ENCODE peak calls at places on chromosome 17, in seven cellular contexts. M, G, F, R, H, D and S are unnamed samples.

GRCh38 chr17:27239046-27239445 is 54.9 kb upstream of the WSB1 start:
- DNase-seq in M (no peak), F (no peak), D (no peak), G (no peak), R (no peak), H (no peak), S (no peak)

GRCh38 chr17:57915980-57916757 is 39.0 kb downstream of the CUEDC1 start:
- DNase-seq in M (peak), G (no peak), F (no peak), H (no peak), D (no peak), R (no peak), S (no peak)

GRCh38 chr17:37742762-37743611 is 1.9 kb downstream of the HNF1B start:
- DNase-seq in R (peak), F (no peak), H (no peak), G (no peak), D (no peak), M (peak), S (no peak)

GRCh38 chr17:51005768-51006167 is 114.9 kb downstream of the SPAG9 start:
- DNase-seq in M (no peak), G (no peak), F (no peak), R (no peak), D (no peak), H (no peak), S (no peak)

GRCh38 chr17:17749921-17750320 is 68.7 kb downstream of the RAI1 start:
- DNase-seq in G (peak), H (peak), D (peak), R (peak), F (peak), M (no peak), S (no peak)

GRCh38 chr17:8629371-8630226 is 926 bp downstream of the MYH10 start:
- DNase-seq in D (peak), H (no peak), M (peak), G (peak), F (peak), R (peak), S (no peak)

GRCh38 chr17:39887078-39887477 is 19.1 kb downstream of the ZPBP2 start:
- DNase-seq in D (no peak), H (no peak), M (no peak), G (no peak), R (no peak), F (no peak), S (no peak)

GRCh38 chr17:66678827-66679226 is 156.1 kb upstream of the CACNG5 start:
- DNase-seq in H (no peak), M (no peak), G (no peak), F (no peak), D (no peak), R (no peak), S (no peak)

GRCh38 chr17:47279062-47279801 is 25.6 kb downstream of the ITGB3 start:
- DNase-seq in H (no peak), F (no peak), G (peak), R (no peak), M (no peak), D (no peak), S (peak)

GRCh38 chr17:82884341-82884871 is 44.6 kb upstream of the ZNF750 start:
- DNase-seq in H (no peak), D (no peak), F (no peak), G (peak), R (no peak), M (peak), S (no peak)

GRCh38 chr17:6306820-6307219 is 128.1 kb downstream of the AIPL1 start:
- DNase-seq in R (no peak), M (no peak), F (no peak), G (no peak), H (no peak), D (no peak), S (no peak)

GRCh38 chr17:82380860-82381702 is 9.5 kb downstream of the UTS2R start:
- DNase-seq in G (no peak), H (no peak), R (no peak), M (no peak), F (no peak), D (no peak), S (no peak)

GRCh38 chr17:3667366-3668278 is 756 bp downstream of the TAX1BP3 start:
- DNase-seq in D (peak), F (peak), M (peak), H (no peak), G (peak), R (peak), S (peak)

GRCh38 chr17:50348522-50349240 is 2.8 kb downstream of the XYLT2 start:
- DNase-seq in R (peak), G (peak), M (no peak), F (no peak), H (no peak), D (no peak), S (no peak)

DNA sequence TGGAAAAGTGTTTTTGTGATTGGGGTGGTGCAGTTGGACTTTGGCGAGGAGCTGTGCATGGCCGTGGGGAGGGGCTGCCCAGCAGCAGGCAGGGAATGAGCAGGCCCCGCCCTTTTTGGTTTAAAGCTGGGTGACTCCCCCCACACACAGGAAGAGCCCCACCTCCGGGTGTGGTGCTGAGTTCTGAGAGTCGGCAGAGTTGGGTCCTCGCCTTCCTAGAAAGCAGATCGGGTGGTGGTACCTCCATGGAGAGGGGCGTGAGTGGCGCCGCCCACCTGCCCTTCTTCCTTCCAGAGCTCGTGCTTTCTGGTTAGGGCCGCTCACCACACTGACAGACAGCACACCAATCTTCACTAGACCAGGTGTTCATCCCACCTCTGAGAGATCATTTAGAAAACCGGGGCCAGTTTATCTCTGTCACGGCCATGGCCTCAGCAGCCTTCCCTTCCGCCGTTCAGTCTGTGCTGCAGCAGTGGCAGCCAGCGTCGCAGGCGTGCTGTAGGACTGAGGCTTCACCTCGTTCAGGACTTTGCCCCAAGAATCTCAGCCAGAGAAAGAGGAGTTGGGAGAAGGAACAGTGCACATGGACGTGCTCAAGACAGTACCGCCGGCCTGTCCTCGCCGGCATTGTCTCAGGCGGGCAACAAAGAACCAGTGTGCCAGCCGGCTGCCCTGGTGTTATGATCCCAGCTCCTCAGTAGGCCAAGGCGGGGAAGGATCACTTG is 144.0 kb upstream of the CHMP6 start:
- DNase-seq in D (no peak), F (no peak), M (peak), G (no peak), H (peak), R (no peak), S (no peak)
- H3K4me3 ChIP-seq in D (no peak), F (no peak), M (no peak), G (no peak), H (peak), R (no peak), S (no peak)

GRCh38 chr17:76076100-76076764 is 1.7 kb downstream of the GALR2 start:
- DNase-seq in H (no peak), M (no peak), R (no peak), F (no peak), D (no peak), G (no peak), S (no peak)

GRCh38 chr17:76075364-76076099 is 951 bp downstream of the GALR2 start:
- DNase-seq in R (no peak), F (no peak), H (no peak), D (peak), M (no peak), G (peak), S (no peak)

GRCh38 chr17:76072149-76072858 is at the start of gene SRP68:
- DNase-seq in H (peak), M (peak), D (peak), R (peak), F (peak), G (peak), S (peak)

GRCh38 chr17:76076765-76077581 is 2.0 kb upstream of the ZACN start:
- DNase-seq in R (no peak), M (no peak), G (no peak), D (no peak), F (no peak), H (peak), S (no peak)

GRCh38 chr17:76074390-76075363 is at the start of gene GALR2:
- DNase-seq in R (no peak), D (no peak), G (no peak), F (no peak), H (no peak), M (no peak), S (no peak)
- H3K4me3 ChIP-seq in R (no peak), D (peak), G (no peak), F (no peak), H (peak), M (no peak), S (peak)

DNA sequence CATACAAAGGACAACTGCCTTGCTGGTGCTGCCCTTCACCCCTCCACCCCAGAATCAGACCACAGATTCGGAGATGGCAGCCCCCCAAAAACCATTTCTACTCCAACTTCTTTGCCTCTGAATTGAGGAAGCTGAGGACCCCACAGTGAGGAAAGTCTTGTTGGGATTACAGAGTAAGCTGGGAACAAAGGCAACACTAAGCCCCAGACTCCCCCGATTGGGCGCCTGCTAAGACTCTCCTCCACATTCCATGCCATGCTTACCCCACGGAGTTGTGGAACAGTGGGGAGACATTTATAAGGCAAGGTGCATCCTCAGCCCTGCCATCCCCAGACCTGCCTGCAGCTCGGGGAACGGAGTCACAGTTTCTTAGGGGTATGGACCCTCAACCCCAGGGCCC is 1.9 kb downstream of the GIT1 start:
- DNase-seq in F (no peak), M (no peak), G (no peak), R (no peak), H (no peak), D (no peak), S (no peak)
- H3K4me3 ChIP-seq in F (peak), M (no peak), G (peak), R (no peak), H (no peak), D (peak), S (peak)

GRCh38 chr17:77834170-77835115 is 124.1 kb upstream of the TNRC6C start:
- DNase-seq in F (peak), M (peak), G (peak), H (peak), R (peak), D (peak), S (peak)
- H3K4me3 ChIP-seq in F (no peak), M (no peak), G (no peak), H (no peak), R (no peak), D (no peak), S (no peak)

DNA sequence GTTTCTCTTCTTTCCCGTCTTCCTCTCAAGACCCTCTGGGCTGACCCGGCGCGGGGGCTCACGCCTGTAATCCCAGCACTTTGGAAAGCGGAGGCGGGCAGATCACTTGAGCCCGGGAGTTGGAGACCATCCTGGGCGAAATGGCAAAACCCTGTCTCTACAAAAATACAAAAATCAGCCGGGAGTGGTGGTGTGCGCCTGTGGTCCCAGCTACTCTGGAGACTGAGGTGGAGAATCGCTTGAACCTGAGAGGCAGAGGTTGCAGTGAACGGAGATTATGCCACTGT is 3.1 kb downstream of the HOXB1 start:
- DNase-seq in F (no peak), G (no peak), M (no peak), D (no peak), H (no peak), R (no peak), S (no peak)
- H3K4me3 ChIP-seq in F (no peak), G (no peak), M (no peak), D (no peak), H (no peak), R (no peak), S (no peak)